ENCODE peak calls at places on chromosomes 1 and 21, in nine cellular contexts. S is skeletal muscle cell; X is body of pancreas; J is neuronal stem cell; A is fibroblast of the aortic adventitia; F is activated naive CD8-positive, alpha-beta T cell treated with anti-CD3 and anti-CD28 coated beads for 36 hours; Q is fibroblast of lung; U is stimulated activated CD8-positive, alpha-beta memory T cell treated with anti-CD3 and anti-CD28 coated beads, Interleukin-7, amount 100 ng/mL, for 24 hours; T is HCT116. Y is an unnamed sample.

GRCh38 chr1:155205969-155206593 is 1.6 kb downstream of the THBS3 start:
- DNase-seq in J (no peak), A (no peak), U (no peak), T (no peak), F (no peak), S (no peak), Q (no peak), X (no peak), Y (no peak)

GRCh38 chr1:84502892-84503291 is 3.3 kb upstream of the SPATA1 start:
- DNase-seq in F (no peak), U (no peak), T (no peak), A (no peak), J (no peak), X (no peak), S (no peak), Q (no peak), Y (no peak)

GRCh38 chr1:7329868-7330615 is 441.1 kb upstream of the VAMP3 start:
- DNase-seq in Q (no peak), F (no peak), J (no peak), X (no peak), S (no peak), U (no peak), A (no peak), T (no peak), Y (no peak)

GRCh38 chr1:193537266-193538003 is 351.0 kb upstream of the B3GALT2 start:
- DNase-seq in Q (no peak), U (peak), A (no peak), S (no peak), X (no peak), J (no peak), F (peak), T (no peak), Y (no peak)

GRCh38 chr1:241253491-241253890 is 103.5 kb downstream of the RGS7 start:
- DNase-seq in U (no peak), A (peak), J (no peak), T (no peak), Q (no peak), S (peak), X (no peak), F (no peak), Y (no peak)

GRCh38 chr1:107936498-107937481 is 28.2 kb downstream of the VAV3 start:
- DNase-seq in A (peak), Q (peak), X (no peak), F (peak), T (peak), J (peak), S (peak), U (peak), Y (peak)

GRCh38 chr1:151693057-151693651 is 23.4 kb downstream of the CELF3 start:
- DNase-seq in Q (peak), U (no peak), F (no peak), J (no peak), T (peak), X (no peak), A (peak), S (no peak), Y (peak)

GRCh38 chr21:18384771-18385170 is 18.8 kb downstream of the TMPRSS15 start:
- DNase-seq in J (no peak), S (no peak), T (no peak), X (no peak), F (no peak), A (peak), Q (no peak), U (no peak), Y (peak)

GRCh38 chr1:24301395-24302175 is 17.6 kb upstream of the GRHL3 start:
- DNase-seq in X (no peak), A (peak), Q (peak), U (no peak), S (no peak), F (no peak), T (no peak), J (no peak), Y (no peak)

GRCh38 chr21:35565204-35565611 is 495.1 kb downstream of the SETD4 start:
- DNase-seq in T (no peak), S (peak), F (no peak), U (no peak), Q (peak), A (peak), J (no peak), X (peak), Y (no peak)

GRCh38 chr1:178273707-178274410 is 180.0 kb downstream of the RASAL2 start:
- DNase-seq in U (no peak), J (no peak), A (no peak), T (no peak), Q (no peak), F (no peak), X (no peak), S (no peak), Y (no peak)